ENCODE peak calls at places on chromosomes 11 and 22, in eight cellular contexts. M is heart left ventricle, X is HAP-1, G is IMR-90, E is right atrium auricular region, V is psoas muscle, J is cardiac muscle cell, W is right lobe of liver. A is an unnamed sample.

GRCh38 chr22:19107730-19108074 is 14.5 kb downstream of the DGCR2 start:
- DNase-seq in M (no peak), X (no peak), G (no peak), E (no peak), V (no peak), J (no peak), W (no peak), A (no peak)

GRCh38 chr11:2237457-2238238 is 32.7 kb downstream of the ASCL2 start:
- DNase-seq in M (no peak), X (no peak), G (no peak), E (peak; percentile 50), V (no peak), J (no peak), W (peak; percentile 29), A (no peak)

GRCh38 chr11:10526974-10527918 is 13.7 kb downstream of the RNF141 start:
- DNase-seq in M (no peak), X (no peak), G (peak; percentile 66), E (no peak), V (no peak), J (no peak), W (no peak), A (no peak)

GRCh38 chr11:131624526-131624925 is 254.1 kb downstream of the NTM start:
- DNase-seq in M (no peak), X (no peak), G (peak; percentile 2), E (peak; percentile 21), V (no peak), J (no peak), W (no peak), A (no peak)

GRCh38 chr11:37100008-37100407 is 502.0 kb upstream of the RAG2 start:
- DNase-seq in M (no peak), X (no peak), G (no peak), E (no peak), V (no peak), J (no peak), W (no peak), A (no peak)

GRCh38 chr22:33321466-33321865 is 263.3 kb upstream of the SYN3 start:
- DNase-seq in M (no peak), X (no peak), G (no peak), E (no peak), V (no peak), J (no peak), W (no peak), A (no peak)

GRCh38 chr11:2570841-2571597 is 126.2 kb downstream of the KCNQ1 start:
- DNase-seq in M (no peak), X (no peak), G (no peak), E (no peak), V (peak; percentile 9), J (no peak), W (peak; percentile 38), A (no peak)

GRCh38 chr11:2185324-2186085 is 13.9 kb upstream of the TH start:
- DNase-seq in M (no peak), X (no peak), G (no peak), E (no peak), V (no peak), J (no peak), W (no peak), A (no peak)

GRCh38 chr11:86035164-86035563 is 33.7 kb downstream of the PICALM start:
- DNase-seq in M (no peak), X (peak; percentile 50), G (no peak), E (no peak), V (no peak), J (no peak), W (no peak), A (no peak)

GRCh38 chr22:30314918-30315317 is 11.8 kb downstream of the TBC1D10A start:
- DNase-seq in M (no peak), X (no peak), G (peak; percentile 67), E (no peak), V (no peak), J (no peak), W (no peak), A (no peak)

GRCh38 chr22:20567993-20568417 is 60.6 kb downstream of the MED15 start:
- DNase-seq in M (no peak), X (no peak), G (peak; percentile 59), E (no peak), V (no peak), J (peak; percentile 61), W (no peak), A (no peak)

GRCh38 chr22:48900626-48901025 is 927.0 kb downstream of the BRD1 start:
- DNase-seq in M (no peak), X (no peak), G (no peak), E (no peak), V (no peak), J (no peak), W (no peak), A (no peak)

GRCh38 chr22:29710922-29711593 is 8.7 kb upstream of the CABP7 start:
- DNase-seq in M (no peak), X (no peak), G (no peak), E (no peak), V (peak; percentile 76), J (no peak), W (no peak), A (no peak)

GRCh38 chr22:22061085-22062077 is 78.8 kb upstream of the TOP3B start:
- DNase-seq in M (peak; percentile 49), X (peak; percentile 58), G (peak; percentile 43), E (no peak), V (peak; percentile 30), J (peak; percentile 93), W (no peak), A (no peak)

GRCh38 chr22:24086310-24086709 is 75.2 kb downstream of the CABIN1 start:
- DNase-seq in M (no peak), X (no peak), G (no peak), E (no peak), V (no peak), J (no peak), W (no peak), A (no peak)

GRCh38 chr11:57467508-57468157 is 7.3 kb downstream of the RTN4RL2 start:
- DNase-seq in M (no peak), X (no peak), G (no peak), E (no peak), V (no peak), J (no peak), W (no peak), A (no peak)

GRCh38 chr22:50531546-50532352 is 1.9 kb upstream of the TYMP start:
- DNase-seq in M (peak; percentile 90), X (no peak), G (peak; percentile 41), E (peak; percentile 86), V (peak; percentile 84), J (peak; percentile 84), W (peak; percentile 93), A (peak; percentile 46)

GRCh38 chr11:93330446-93330984 is at the start of gene DEUP1:
- DNase-seq in M (peak; percentile 24), X (no peak), G (no peak), E (no peak), V (peak; percentile 45), J (peak; percentile 22), W (peak; percentile 62), A (peak; percentile 23)

DNA sequence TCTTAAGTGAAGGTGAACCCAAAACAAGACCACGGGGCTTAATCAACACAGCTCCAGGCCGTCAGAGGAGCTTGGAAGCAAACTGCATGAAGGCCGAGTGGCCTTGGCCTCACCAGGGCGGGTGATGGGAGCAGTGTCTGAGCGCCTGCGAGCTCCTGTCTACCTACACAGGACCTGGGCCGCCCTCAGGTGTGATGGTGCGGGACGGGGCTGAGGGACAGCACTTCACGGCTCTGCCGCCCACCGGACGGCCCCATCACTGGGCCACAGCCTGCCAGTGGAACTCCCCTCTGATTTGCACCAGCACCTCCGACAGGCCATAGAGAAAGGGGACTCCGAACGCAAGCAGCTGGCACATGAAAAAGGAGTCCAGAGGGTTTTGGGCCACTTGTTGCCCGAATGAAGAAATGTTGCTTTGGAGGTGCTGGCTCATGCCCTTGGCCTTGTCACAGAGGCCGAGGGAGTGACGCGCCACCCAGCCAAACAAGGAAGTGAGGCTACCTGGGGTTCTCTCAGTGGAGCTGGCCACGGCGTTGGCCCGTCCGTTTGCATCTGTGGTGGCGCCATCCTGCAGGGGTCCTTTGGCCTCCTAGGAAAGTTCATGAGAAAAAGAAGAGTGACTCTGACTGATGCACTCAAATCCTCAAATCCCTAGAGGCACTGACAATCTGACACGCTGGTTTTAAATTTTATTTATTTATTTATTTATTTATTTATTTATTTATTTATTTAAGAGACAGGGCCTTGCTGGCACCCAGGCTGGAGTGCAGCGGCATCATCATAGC is 90.3 kb upstream of the BID start:
- DNase-seq in M (no peak), X (no peak), G (no peak), E (no peak), V (no peak), J (no peak), W (no peak), A (no peak)
- H3K4me1 ChIP-seq in M (peaks cover 19% of the 10 kb centered on the region), X (no peaks in the 10 kb centered on the region), G (no peaks in the 10 kb centered on the region), E (no peaks in the 10 kb centered on the region), V (peaks cover 25% of the 10 kb centered on the region), J (peaks cover 4% of the 10 kb centered on the region), W (no peaks in the 10 kb centered on the region), A (no peaks in the 10 kb centered on the region)

GRCh38 chr11:33520103-33520502 is 180.5 kb downstream of the C11orf91 start:
- DNase-seq in M (no peak), X (no peak), G (no peak), E (no peak), V (no peak), J (no peak), W (no peak), A (no peak)

GRCh38 chr11:33515347-33515746 is 185.3 kb downstream of the C11orf91 start:
- DNase-seq in M (peak; percentile 35), X (no peak), G (peak; percentile 76), E (no peak), V (peak; percentile 47), J (peak; percentile 57), W (no peak), A (no peak)

DNA sequence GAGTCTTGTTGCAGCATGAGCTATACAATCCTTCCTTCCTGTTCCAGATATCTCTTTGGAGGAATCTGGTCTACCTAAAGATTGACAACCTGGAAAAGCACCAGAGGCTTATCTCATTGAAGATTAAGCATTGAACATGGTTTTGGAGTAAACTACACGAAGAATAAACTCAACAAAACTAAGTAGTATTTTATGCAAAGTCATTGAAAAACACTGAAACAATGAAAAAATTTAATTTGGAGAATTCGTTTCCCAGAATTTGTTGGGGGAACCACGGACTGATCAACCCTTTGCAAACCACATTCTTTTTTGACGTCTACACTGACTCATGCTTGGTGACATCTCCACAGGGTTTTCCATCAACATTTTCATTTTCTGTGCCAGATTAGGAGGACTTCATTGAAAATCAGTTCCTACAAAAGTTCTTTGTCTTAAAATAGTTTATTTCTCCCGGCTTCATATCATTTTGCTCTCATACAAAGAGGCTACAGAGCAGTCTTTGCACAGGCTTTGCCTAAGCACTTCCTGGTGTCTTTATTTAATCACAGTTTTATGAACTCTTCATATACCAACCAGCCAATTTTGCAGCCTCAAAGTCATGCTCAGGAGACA is 186.4 kb downstream of the C11orf91 start:
- DNase-seq in M (no peak), X (no peak), G (no peak), E (no peak), V (no peak), J (no peak), W (no peak), A (no peak)
- H3K4me1 ChIP-seq in M (no peaks in the 10 kb centered on the region), X (no peaks in the 10 kb centered on the region), G (no peaks in the 10 kb centered on the region), E (no peaks in the 10 kb centered on the region), V (no peaks in the 10 kb centered on the region), J (no peaks in the 10 kb centered on the region), W (no peaks in the 10 kb centered on the region), A (no peaks in the 10 kb centered on the region)

GRCh38 chr11:18321991-18322711 is at the start of the genes GTF2H1 and HPS5:
- DNase-seq in M (peak; percentile 97), X (peak; percentile 98), G (peak; percentile 99), E (peak; percentile 96), V (peak; percentile 94), J (peak; percentile 99), W (peak; percentile 97), A (peak; percentile 92)
- H3K4me1 ChIP-seq in M (peaks cover 29% of the 10 kb centered on the region), X (peaks cover 27% of the 10 kb centered on the region), G (peaks cover 4% of the 10 kb centered on the region), E (no peaks in the 10 kb centered on the region), V (peaks cover 34% of the 10 kb centered on the region), J (peaks cover 12% of the 10 kb centered on the region), W (no peaks in the 10 kb centered on the region), A (peaks cover 33% of the 10 kb centered on the region)

GRCh38 chr11:1072821-1073231 is 1.8 kb upstream of the MUC2 start:
- DNase-seq in M (no peak), X (no peak), G (no peak), E (no peak), V (no peak), J (no peak), W (peak; percentile 48), A (no peak)
- H3K4me1 ChIP-seq in M (peaks cover 6% of the 10 kb centered on the region), X (no peaks in the 10 kb centered on the region), G (peaks cover 13% of the 10 kb centered on the region), E (no peaks in the 10 kb centered on the region), V (peaks cover 8% of the 10 kb centered on the region), J (peaks cover 5% of the 10 kb centered on the region), W (no peaks in the 10 kb centered on the region), A (no peaks in the 10 kb centered on the region)